ENCODE peak calls at places on chromosome 4, in nine cellular contexts. One of them, this sample, is unnamed.

GRCh38 chr4:3249681-3250437 is 900 bp downstream of the MSANTD1 start:
- DNase-seq in endothelial cell: no peak
- DNase-seq in fibroblast of pulmonary artery: no peak
- DNase-seq in neural crest cell: no peak
- DNase-seq in dorsolateral prefrontal cortex: no peak
- DNase-seq in GM06990: no peak
- DNase-seq in A549: no peak
- DNase-seq in WTC11: no peak
- DNase-seq in HFF-Myc: no peak
- DNase-seq in this sample: peak

GRCh38 chr4:126440297-126440696 is 1125.5 kb downstream of the FAT4 start:
- DNase-seq in endothelial cell: no peak
- DNase-seq in fibroblast of pulmonary artery: no peak
- DNase-seq in neural crest cell: no peak
- DNase-seq in dorsolateral prefrontal cortex: no peak
- DNase-seq in GM06990: no peak
- DNase-seq in A549: no peak
- DNase-seq in WTC11: no peak
- DNase-seq in HFF-Myc: no peak
- DNase-seq in this sample: no peak

GRCh38 chr4:26330186-26330787 is 9.5 kb downstream of the RBPJ start:
- DNase-seq in endothelial cell: peak
- DNase-seq in fibroblast of pulmonary artery: peak
- DNase-seq in neural crest cell: no peak
- DNase-seq in dorsolateral prefrontal cortex: no peak
- DNase-seq in GM06990: no peak
- DNase-seq in A549: peak
- DNase-seq in WTC11: no peak
- DNase-seq in HFF-Myc: no peak
- DNase-seq in this sample: no peak

GRCh38 chr4:146648384-146648783 is 9.7 kb downstream of the POU4F2 start:
- DNase-seq in endothelial cell: no peak
- DNase-seq in fibroblast of pulmonary artery: no peak
- DNase-seq in neural crest cell: no peak
- DNase-seq in dorsolateral prefrontal cortex: no peak
- DNase-seq in GM06990: no peak
- DNase-seq in A549: no peak
- DNase-seq in WTC11: peak
- DNase-seq in HFF-Myc: no peak
- DNase-seq in this sample: peak

GRCh38 chr4:16693641-16694040 is 204.8 kb downstream of the LDB2 start:
- DNase-seq in endothelial cell: no peak
- DNase-seq in fibroblast of pulmonary artery: no peak
- DNase-seq in neural crest cell: no peak
- DNase-seq in dorsolateral prefrontal cortex: no peak
- DNase-seq in GM06990: no peak
- DNase-seq in A549: no peak
- DNase-seq in WTC11: no peak
- DNase-seq in HFF-Myc: no peak
- DNase-seq in this sample: no peak

GRCh38 chr4:81042578-81043365 is 12.3 kb downstream of the BMP3 start:
- DNase-seq in endothelial cell: no peak
- DNase-seq in fibroblast of pulmonary artery: no peak
- DNase-seq in neural crest cell: no peak
- DNase-seq in dorsolateral prefrontal cortex: no peak
- DNase-seq in GM06990: no peak
- DNase-seq in A549: no peak
- DNase-seq in WTC11: no peak
- DNase-seq in HFF-Myc: no peak
- DNase-seq in this sample: no peak

GRCh38 chr4:7513731-7514130 is 79.0 kb upstream of the PSAPL1 start:
- DNase-seq in endothelial cell: no peak
- DNase-seq in fibroblast of pulmonary artery: no peak
- DNase-seq in neural crest cell: no peak
- DNase-seq in dorsolateral prefrontal cortex: peak
- DNase-seq in GM06990: no peak
- DNase-seq in A549: no peak
- DNase-seq in WTC11: no peak
- DNase-seq in HFF-Myc: peak
- DNase-seq in this sample: no peak

GRCh38 chr4:179110356-179110755 is 1668.1 kb upstream of the AGA start:
- DNase-seq in endothelial cell: no peak
- DNase-seq in fibroblast of pulmonary artery: peak
- DNase-seq in neural crest cell: no peak
- DNase-seq in dorsolateral prefrontal cortex: no peak
- DNase-seq in GM06990: no peak
- DNase-seq in A549: no peak
- DNase-seq in WTC11: no peak
- DNase-seq in HFF-Myc: no peak
- DNase-seq in this sample: no peak

GRCh38 chr4:128287159-128287870 is at the start of gene PGRMC2:
- DNase-seq in endothelial cell: no peak
- DNase-seq in fibroblast of pulmonary artery: peak
- DNase-seq in neural crest cell: peak
- DNase-seq in dorsolateral prefrontal cortex: peak
- DNase-seq in GM06990: no peak
- DNase-seq in A549: peak
- DNase-seq in WTC11: peak
- DNase-seq in HFF-Myc: no peak
- DNase-seq in this sample: no peak

GRCh38 chr4:28062562-28062961 is 1201.9 kb downstream of the STIM2 start:
- DNase-seq in endothelial cell: no peak
- DNase-seq in fibroblast of pulmonary artery: no peak
- DNase-seq in neural crest cell: no peak
- DNase-seq in dorsolateral prefrontal cortex: no peak
- DNase-seq in GM06990: no peak
- DNase-seq in A549: no peak
- DNase-seq in WTC11: no peak
- DNase-seq in HFF-Myc: no peak
- DNase-seq in this sample: no peak

GRCh38 chr4:100023800-100024199 is 73.7 kb upstream of the H2AZ1 start:
- DNase-seq in endothelial cell: no peak
- DNase-seq in fibroblast of pulmonary artery: no peak
- DNase-seq in neural crest cell: no peak
- DNase-seq in dorsolateral prefrontal cortex: no peak
- DNase-seq in GM06990: no peak
- DNase-seq in A549: no peak
- DNase-seq in WTC11: no peak
- DNase-seq in HFF-Myc: no peak
- DNase-seq in this sample: no peak

GRCh38 chr4:1241936-1242505 is 6.9 kb downstream of the CTBP1 start:
- DNase-seq in endothelial cell: no peak
- DNase-seq in fibroblast of pulmonary artery: no peak
- DNase-seq in neural crest cell: no peak
- DNase-seq in dorsolateral prefrontal cortex: no peak
- DNase-seq in GM06990: no peak
- DNase-seq in A549: no peak
- DNase-seq in WTC11: peak
- DNase-seq in HFF-Myc: no peak
- DNase-seq in this sample: no peak

GRCh38 chr4:74112399-74113090 is 13.6 kb upstream of the CXCL2 start:
- DNase-seq in endothelial cell: no peak
- DNase-seq in fibroblast of pulmonary artery: peak
- DNase-seq in neural crest cell: no peak
- DNase-seq in dorsolateral prefrontal cortex: peak
- DNase-seq in GM06990: no peak
- DNase-seq in A549: no peak
- DNase-seq in WTC11: no peak
- DNase-seq in HFF-Myc: no peak
- DNase-seq in this sample: no peak

GRCh38 chr4:88058295-88058694 is 50.9 kb downstream of the PKD2 start:
- DNase-seq in endothelial cell: no peak
- DNase-seq in fibroblast of pulmonary artery: no peak
- DNase-seq in neural crest cell: no peak
- DNase-seq in dorsolateral prefrontal cortex: no peak
- DNase-seq in GM06990: no peak
- DNase-seq in A549: no peak
- DNase-seq in WTC11: no peak
- DNase-seq in HFF-Myc: no peak
- DNase-seq in this sample: no peak

GRCh38 chr4:36237366-36238353 is 6.7 kb downstream of the ARAP2 start:
- DNase-seq in endothelial cell: no peak
- DNase-seq in fibroblast of pulmonary artery: no peak
- DNase-seq in neural crest cell: no peak
- DNase-seq in dorsolateral prefrontal cortex: no peak
- DNase-seq in GM06990: no peak
- DNase-seq in A549: no peak
- DNase-seq in WTC11: no peak
- DNase-seq in HFF-Myc: no peak
- DNase-seq in this sample: no peak

GRCh38 chr4:165060938-165061337 is 7.3 kb downstream of the TRIM75 start:
- DNase-seq in endothelial cell: no peak
- DNase-seq in fibroblast of pulmonary artery: no peak
- DNase-seq in neural crest cell: no peak
- DNase-seq in dorsolateral prefrontal cortex: no peak
- DNase-seq in GM06990: no peak
- DNase-seq in A549: no peak
- DNase-seq in WTC11: no peak
- DNase-seq in HFF-Myc: no peak
- DNase-seq in this sample: no peak
- TF ChIP-seq CTCF in endothelial cell: no peak
- TF ChIP-seq CTCF in fibroblast of pulmonary artery: peak
- TF ChIP-seq CTCF in neural crest cell: peak
- TF ChIP-seq CTCF in dorsolateral prefrontal cortex: peak
- TF ChIP-seq CTCF in GM06990: peak
- TF ChIP-seq CTCF in A549: no peak
- TF ChIP-seq CTCF in WTC11: no peak
- TF ChIP-seq CTCF in HFF-Myc: peak
- TF ChIP-seq CTCF in this sample: peak

GRCh38 chr4:10750714-10751113 is 66.1 kb upstream of the CLNK start:
- DNase-seq in endothelial cell: no peak
- DNase-seq in fibroblast of pulmonary artery: no peak
- DNase-seq in neural crest cell: no peak
- DNase-seq in dorsolateral prefrontal cortex: no peak
- DNase-seq in GM06990: no peak
- DNase-seq in A549: no peak
- DNase-seq in WTC11: no peak
- DNase-seq in HFF-Myc: no peak
- DNase-seq in this sample: no peak

GRCh38 chr4:10753856-10754384 is 69.4 kb upstream of the CLNK start:
- DNase-seq in endothelial cell: no peak
- DNase-seq in fibroblast of pulmonary artery: no peak
- DNase-seq in neural crest cell: no peak
- DNase-seq in dorsolateral prefrontal cortex: no peak
- DNase-seq in GM06990: no peak
- DNase-seq in A549: no peak
- DNase-seq in WTC11: no peak
- DNase-seq in HFF-Myc: no peak
- DNase-seq in this sample: no peak

DNA sequence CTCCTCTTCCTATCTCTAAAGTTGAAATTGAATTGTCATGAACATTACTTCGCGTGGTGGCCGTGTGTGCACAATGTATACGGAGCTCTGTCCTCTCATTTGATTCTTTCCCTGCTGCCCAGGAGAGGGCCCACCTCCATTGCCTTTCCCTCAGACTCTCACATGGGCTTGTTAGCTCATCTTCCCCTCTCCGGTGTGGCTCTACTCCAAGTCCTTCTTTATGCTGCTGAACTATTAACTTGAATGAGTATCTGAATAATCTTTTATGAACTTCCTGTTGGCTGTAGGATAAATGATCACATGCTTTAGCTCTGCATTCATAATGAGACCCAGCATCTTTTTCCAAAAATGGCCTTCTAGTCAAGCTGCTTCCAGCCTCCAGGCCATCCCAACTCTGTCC is 68.8 kb upstream of the CLNK start:
- DNase-seq in endothelial cell: no peak
- DNase-seq in fibroblast of pulmonary artery: peak
- DNase-seq in neural crest cell: no peak
- DNase-seq in dorsolateral prefrontal cortex: no peak
- DNase-seq in GM06990: no peak
- DNase-seq in A549: no peak
- DNase-seq in WTC11: no peak
- DNase-seq in HFF-Myc: no peak
- DNase-seq in this sample: no peak
- TF ChIP-seq CTCF in endothelial cell: no peak
- TF ChIP-seq CTCF in fibroblast of pulmonary artery: no peak
- TF ChIP-seq CTCF in neural crest cell: no peak
- TF ChIP-seq CTCF in dorsolateral prefrontal cortex: no peak
- TF ChIP-seq CTCF in GM06990: no peak
- TF ChIP-seq CTCF in A549: no peak
- TF ChIP-seq CTCF in WTC11: no peak
- TF ChIP-seq CTCF in HFF-Myc: no peak
- TF ChIP-seq CTCF in this sample: no peak

GRCh38 chr4:167177925-167178324 is 56.4 kb downstream of the SPOCK3 start:
- DNase-seq in endothelial cell: no peak
- DNase-seq in fibroblast of pulmonary artery: no peak
- DNase-seq in neural crest cell: no peak
- DNase-seq in dorsolateral prefrontal cortex: no peak
- DNase-seq in GM06990: no peak
- DNase-seq in A549: no peak
- DNase-seq in WTC11: no peak
- DNase-seq in HFF-Myc: no peak
- DNase-seq in this sample: no peak

GRCh38 chr4:167171928-167172327 is 62.4 kb downstream of the SPOCK3 start:
- DNase-seq in endothelial cell: no peak
- DNase-seq in fibroblast of pulmonary artery: no peak
- DNase-seq in neural crest cell: no peak
- DNase-seq in dorsolateral prefrontal cortex: no peak
- DNase-seq in GM06990: no peak
- DNase-seq in A549: no peak
- DNase-seq in WTC11: no peak
- DNase-seq in HFF-Myc: no peak
- DNase-seq in this sample: no peak

GRCh38 chr4:167176723-167177367 is 57.4 kb downstream of the SPOCK3 start:
- DNase-seq in endothelial cell: no peak
- DNase-seq in fibroblast of pulmonary artery: no peak
- DNase-seq in neural crest cell: no peak
- DNase-seq in dorsolateral prefrontal cortex: no peak
- DNase-seq in GM06990: no peak
- DNase-seq in A549: no peak
- DNase-seq in WTC11: no peak
- DNase-seq in HFF-Myc: no peak
- DNase-seq in this sample: no peak
- TF ChIP-seq CTCF in endothelial cell: no peak
- TF ChIP-seq CTCF in fibroblast of pulmonary artery: no peak
- TF ChIP-seq CTCF in neural crest cell: no peak
- TF ChIP-seq CTCF in dorsolateral prefrontal cortex: no peak
- TF ChIP-seq CTCF in GM06990: no peak
- TF ChIP-seq CTCF in A549: no peak
- TF ChIP-seq CTCF in WTC11: no peak
- TF ChIP-seq CTCF in HFF-Myc: no peak
- TF ChIP-seq CTCF in this sample: no peak

DNA sequence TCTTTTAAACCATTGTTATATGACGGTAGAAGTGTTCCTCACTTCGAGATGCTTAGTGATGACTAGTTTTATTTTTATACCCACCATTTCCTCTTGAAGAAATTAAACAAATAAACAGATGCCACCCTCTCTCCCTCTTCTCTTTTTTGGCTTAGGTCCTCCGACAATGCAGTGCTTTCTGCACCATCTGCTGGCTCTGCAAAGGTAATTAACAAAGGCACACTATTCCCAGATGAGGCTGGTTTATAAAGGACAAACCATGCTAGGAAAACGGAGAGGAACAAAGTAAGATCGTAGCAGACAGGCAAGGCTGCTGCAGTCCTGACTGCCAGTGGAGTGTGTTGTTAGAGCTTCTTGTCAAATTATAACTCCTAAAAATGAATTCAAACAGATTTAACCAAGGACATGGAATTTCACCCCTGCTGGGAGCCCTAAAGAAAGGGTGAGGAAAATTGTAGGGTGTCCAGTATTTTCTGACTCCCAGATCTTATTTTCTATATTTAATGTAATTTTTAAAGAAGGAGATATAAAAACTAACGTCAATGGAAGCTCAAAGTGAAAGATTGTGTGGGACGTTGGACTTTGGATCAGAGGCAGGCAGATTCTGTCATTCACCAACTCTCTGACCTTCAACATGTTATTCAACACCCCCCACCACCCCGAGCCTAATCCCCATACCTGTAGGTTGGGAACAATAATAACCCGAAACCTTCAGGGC is 142.1 kb downstream of the CPEB2 start:
- DNase-seq in endothelial cell: no peak
- DNase-seq in fibroblast of pulmonary artery: no peak
- DNase-seq in neural crest cell: no peak
- DNase-seq in dorsolateral prefrontal cortex: no peak
- DNase-seq in GM06990: no peak
- DNase-seq in A549: no peak
- DNase-seq in WTC11: no peak
- DNase-seq in HFF-Myc: no peak
- DNase-seq in this sample: no peak
- TF ChIP-seq CTCF in endothelial cell: no peak
- TF ChIP-seq CTCF in fibroblast of pulmonary artery: no peak
- TF ChIP-seq CTCF in neural crest cell: no peak
- TF ChIP-seq CTCF in dorsolateral prefrontal cortex: no peak
- TF ChIP-seq CTCF in GM06990: no peak
- TF ChIP-seq CTCF in A549: peak
- TF ChIP-seq CTCF in WTC11: no peak
- TF ChIP-seq CTCF in HFF-Myc: no peak
- TF ChIP-seq CTCF in this sample: no peak